ENCODE peak calls at places on chromosome 21, in four cellular contexts. O is psoas muscle, S is HL-60, W is astrocyte. E is an unnamed sample.

GRCh38 chr21:42545745-42546144 is 32.1 kb downstream of the SLC37A1 start:
- DNase-seq in O (peak; percentile 29), S (no peak), W (no peak), E (no peak)

GRCh38 chr21:18041012-18041411 is 203.6 kb upstream of the CHODL start:
- DNase-seq in O (no peak), S (no peak), W (no peak), E (peak; percentile 1)

GRCh38 chr21:42059141-42059540 is 12.0 kb upstream of the UMODL1 start:
- DNase-seq in O (no peak), S (no peak), W (no peak), E (no peak)

GRCh38 chr21:42550817-42551216 is 37.2 kb downstream of the SLC37A1 start:
- DNase-seq in O (no peak), S (no peak), W (no peak), E (peak; percentile 12)

GRCh38 chr21:28018741-28019669 is 973.7 kb downstream of the LTN1 start:
- DNase-seq in O (peak; percentile 59), S (no peak), W (no peak), E (no peak)

GRCh38 chr21:36337099-36337509 is 17.1 kb downstream of the MORC3 start:
- DNase-seq in O (no peak), S (no peak), W (peak; percentile 52), E (peak; percentile 94)

GRCh38 chr21:28516996-28517592 is 475.6 kb downstream of the LTN1 start:
- DNase-seq in O (peak; percentile 69), S (no peak), W (peak; percentile 26), E (peak; percentile 54)

GRCh38 chr21:40054403-40054802 is 187.2 kb downstream of the PCP4 start:
- DNase-seq in O (no peak), S (no peak), W (peak; percentile 25), E (peak; percentile 57)

GRCh38 chr21:42353623-42354022 is 2.8 kb upstream of the TFF2 start:
- DNase-seq in O (no peak), S (no peak), W (no peak), E (no peak)

GRCh38 chr21:39189857-39190604 is 6.8 kb upstream of the PSMG1 start:
- DNase-seq in O (no peak), S (no peak), W (peak; percentile 52), E (peak; percentile 51)

GRCh38 chr21:15826147-15826780 is 96.5 kb downstream of the USP25 start:
- DNase-seq in O (no peak), S (peak; percentile 25), W (peak; percentile 35), E (peak; percentile 82)

GRCh38 chr21:18772876-18773275 is 369.3 kb upstream of the TMPRSS15 start:
- DNase-seq in O (no peak), S (no peak), W (no peak), E (peak; percentile 7)

GRCh38 chr21:14050121-14050520 is 160.6 kb downstream of the LIPI start:
- DNase-seq in O (no peak), S (no peak), W (peak; percentile 20), E (no peak)

GRCh38 chr21:33362044-33362555 is 37.3 kb downstream of the IFNAR1 start:
- DNase-seq in O (no peak), S (peak; percentile 88), W (no peak), E (peak; percentile 53)

GRCh38 chr21:18168108-18168507 is 76.5 kb upstream of the CHODL start:
- DNase-seq in O (no peak), S (no peak), W (no peak), E (no peak)

GRCh38 chr21:36103434-36103833 is 31.4 kb upstream of the CBR3 start:
- DNase-seq in O (no peak), S (no peak), W (no peak), E (no peak)

GRCh38 chr21:42156690-42157605 is 62.0 kb upstream of the ABCG1 start:
- DNase-seq in O (no peak), S (no peak), W (no peak), E (no peak)

GRCh38 chr21:41503331-41503730 is 4.6 kb downstream of the TMPRSS2 start:
- DNase-seq in O (no peak), S (no peak), W (no peak), E (no peak)

GRCh38 chr21:14900058-14900457 is 164.7 kb downstream of the NRIP1 start:
- DNase-seq in O (no peak), S (no peak), W (peak; percentile 71), E (peak; percentile 80)

GRCh38 chr21:39630191-39630591 is 17.5 kb downstream of the B3GALT5 start:
- DNase-seq in O (no peak), S (no peak), W (peak; percentile 79), E (no peak)

GRCh38 chr21:36129219-36129618 is 5.7 kb upstream of the CBR3 start:
- DNase-seq in O (no peak), S (no peak), W (no peak), E (no peak)

GRCh38 chr21:42343963-42344510 is 6.8 kb downstream of the TFF2 start:
- DNase-seq in O (no peak), S (no peak), W (no peak), E (no peak)

GRCh38 chr21:36918291-36918690 is 48.2 kb downstream of the HLCS start:
- DNase-seq in O (no peak), S (no peak), W (no peak), E (no peak)

GRCh38 chr21:14097881-14098499 is 112.8 kb downstream of the LIPI start:
- DNase-seq in O (no peak), S (no peak), W (no peak), E (no peak)

GRCh38 chr21:16070207-16070651 is 340.4 kb downstream of the USP25 start:
- DNase-seq in O (no peak), S (no peak), W (peak; percentile 75), E (no peak)

GRCh38 chr21:36849461-36849860 is 117.0 kb downstream of the HLCS start:
- DNase-seq in O (no peak), S (no peak), W (no peak), E (no peak)

GRCh38 chr21:33734326-33734725 is 92.0 kb downstream of the ITSN1 start:
- DNase-seq in O (no peak), S (no peak), W (peak; percentile 49), E (no peak)

GRCh38 chr21:16323586-16323985 is 593.8 kb downstream of the USP25 start:
- DNase-seq in O (no peak), S (no peak), W (peak; percentile 35), E (no peak)

GRCh38 chr21:41227357-41228005 is 59.5 kb downstream of the BACE2 start:
- DNase-seq in O (no peak), S (no peak), W (no peak), E (no peak)

GRCh38 chr21:41875086-41875485 is 4.1 kb downstream of the PRDM15 start:
- DNase-seq in O (no peak), S (no peak), W (no peak), E (no peak)

GRCh38 chr21:42405064-42406059 is 1.7 kb downstream of the UBASH3A start:
- DNase-seq in O (no peak), S (no peak), W (no peak), E (no peak)

GRCh38 chr21:29523646-29524045 is 224.9 kb downstream of the BACH1 start:
- DNase-seq in O (no peak), S (no peak), W (no peak), E (no peak)

GRCh38 chr21:27112186-27112585 is 145.3 kb upstream of the ADAMTS5 start:
- DNase-seq in O (no peak), S (no peak), W (no peak), E (peak; percentile 98)

DNA sequence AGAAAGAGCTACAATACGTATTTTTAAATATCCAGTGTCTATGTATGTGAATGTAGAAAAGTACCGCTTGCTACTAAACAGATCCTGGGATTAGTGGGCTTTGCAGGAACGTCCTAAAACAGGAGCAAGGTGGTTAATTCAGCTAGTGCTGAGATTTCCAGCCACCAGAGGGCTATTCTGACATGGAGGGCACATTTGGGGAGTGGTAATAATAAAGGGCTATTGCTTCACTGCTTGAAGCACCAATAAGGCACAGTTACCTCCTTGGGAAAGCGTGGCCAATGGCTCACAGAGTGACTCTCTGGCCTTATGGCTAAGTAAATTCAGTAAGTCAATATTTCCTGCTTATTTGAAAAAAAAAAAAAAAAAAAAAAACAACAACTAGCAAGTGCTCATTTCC is 152.4 kb downstream of the GABPA start:
- DNase-seq in O (no peak), S (no peak), W (no peak), E (no peak)
- TF ChIP-seq CTCF in O (no peak), S (no peak), W (no peak), E (no peak)

DNA sequence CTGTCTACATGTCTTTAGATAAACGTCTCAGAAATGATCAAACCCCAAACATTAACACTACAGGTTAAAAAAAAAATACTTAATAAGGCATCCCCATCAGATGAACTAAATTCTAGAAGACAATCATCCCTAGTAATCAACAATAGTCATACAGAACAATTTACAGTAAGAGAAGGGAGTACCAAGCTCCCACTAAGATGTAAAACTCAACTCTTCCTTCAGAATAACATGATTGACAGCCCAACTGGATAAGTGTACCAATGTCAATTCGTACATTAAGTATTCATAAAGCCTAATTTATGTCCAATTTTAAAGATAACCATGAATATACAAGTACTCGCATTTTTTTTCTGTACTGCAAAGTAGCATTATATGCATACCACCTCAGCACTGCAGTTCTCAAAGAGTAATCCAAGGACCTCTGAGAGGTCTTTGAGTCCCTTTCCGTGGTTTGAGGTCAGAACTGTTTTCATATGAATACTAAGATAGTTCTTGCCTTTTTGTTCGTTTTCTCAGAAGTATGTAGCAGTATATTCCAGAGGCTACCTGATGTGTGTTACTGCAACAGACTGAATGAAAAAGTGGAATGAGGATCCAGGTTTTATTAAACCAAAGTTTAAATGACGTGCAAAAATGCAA is 6.6 kb downstream of the SCAF4 start:
- DNase-seq in O (no peak), S (no peak), W (no peak), E (no peak)
- H3K4me3 ChIP-seq in O (no peak overlapping the region), S (no peak overlapping the region), W (no peak overlapping the region), E (no peak overlapping the region)

DNA sequence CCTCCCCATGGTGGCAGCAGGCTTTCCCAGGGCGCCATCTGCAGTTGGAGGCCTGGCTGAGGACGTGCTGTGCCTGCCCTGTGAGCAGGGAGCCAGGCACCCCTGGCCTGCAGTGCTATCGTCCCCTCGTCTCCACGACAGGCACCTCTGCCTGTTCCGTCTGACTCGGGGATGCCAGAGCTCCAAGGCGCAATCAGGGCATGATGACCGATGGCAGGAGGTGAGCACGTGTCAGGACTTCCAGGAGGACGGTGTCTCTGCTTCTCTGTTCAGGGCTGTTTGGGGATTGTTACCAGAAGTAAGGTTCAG is 125.2 kb downstream of the PCBP3 start:
- DNase-seq in O (no peak), S (no peak), W (no peak), E (no peak)
- TF ChIP-seq CTCF in O (no peak), S (no peak), W (no peak), E (no peak)

DNA sequence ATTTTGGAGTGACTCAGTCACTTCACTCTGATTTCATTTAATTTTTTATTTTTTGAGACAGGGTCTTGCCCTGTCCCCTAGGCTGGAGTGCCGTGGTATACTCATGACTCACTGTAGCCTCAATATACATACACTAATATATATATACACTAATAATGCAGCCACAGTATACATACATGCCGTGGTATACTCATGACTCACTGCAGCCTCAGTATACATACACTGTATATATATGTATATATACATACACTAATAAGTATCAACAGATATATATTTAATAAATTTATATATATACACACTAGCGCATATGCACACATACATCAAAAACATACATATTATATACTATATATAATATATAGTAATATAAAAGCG is 149.2 kb downstream of the NCAM2 start:
- DNase-seq in O (no peak), S (no peak), W (no peak), E (no peak)
- H3K4me3 ChIP-seq in O (no peak overlapping the region), S (no peak overlapping the region), W (no peak overlapping the region), E (no peak overlapping the region)

GRCh38 chr21:38170705-38171682 is 85.8 kb upstream of the KCNJ15 start:
- DNase-seq in O (no peak), S (no peak), W (peak; percentile 34), E (peak; percentile 52)
- TF ChIP-seq CTCF in O (no peak), S (no peak), W (peak; percentile 11), E (peak; percentile 40)

GRCh38 chr21:35046880-35047229 is 2.2 kb downstream of the RUNX1 start:
- DNase-seq in O (peak; percentile 55), S (no peak), W (peak; percentile 71), E (no peak)
- H3K4me3 ChIP-seq in O (peak overlapping the region; percentile 80), S (peak overlapping the region; percentile 72), W (peak overlapping the region; percentile 70), E (no peak overlapping the region)

E was measured in bronchial epithelial cell.